ENCODE peak calls at places on chromosomes 1 and 21, in five cellular contexts. R is cardiac fibroblast, H is choroid plexus epithelial cell, P is A549, J is tibial artery. O is an unnamed sample.
A peak's percentile ranks its signal among the peaks of the same experiment; 100 is the strongest.

GRCh38 chr1:68231627-68232303 is 558 bp downstream of the WLS start:
- DNase-seq in P (peak; percentile 27), R (peak; percentile 83), H (peak; percentile 70), J (peak; percentile 83), O (peak; percentile 57)

GRCh38 chr1:153422450-153423068 is 6.2 kb downstream of the S100A7A start:
- DNase-seq in H (peak; percentile 66), J (no peak), R (peak; percentile 65), P (peak; percentile 45), O (peak; percentile 84)

GRCh38 chr1:23809751-23810171 is 9.2 kb upstream of the GALE start:
- DNase-seq in H (peak; percentile 73), P (peak; percentile 69), R (peak; percentile 75), J (peak; percentile 82), O (peak; percentile 77)

GRCh38 chr1:36231191-36231590 is 6.9 kb downstream of the THRAP3 start:
- DNase-seq in H (no peak), R (no peak), J (no peak), P (no peak), O (no peak)

GRCh38 chr1:234558186-234558836 is 51.7 kb downstream of the IRF2BP2 start:
- DNase-seq in R (peak; percentile 14), P (no peak), H (peak; percentile 50), J (no peak), O (no peak)

GRCh38 chr1:6275826-6276764 is 15.2 kb upstream of the GPR153 start:
- DNase-seq in P (no peak), R (peak; percentile 84), J (peak; percentile 92), H (peak; percentile 95), O (no peak)

GRCh38 chr1:81689531-81689941 is 111.2 kb upstream of the ADGRL2 start:
- DNase-seq in J (no peak), P (no peak), H (peak; percentile 79), R (peak; percentile 71), O (peak; percentile 47)

GRCh38 chr1:208534979-208535378 is 290.8 kb upstream of the PLXNA2 start:
- DNase-seq in R (no peak), H (no peak), P (no peak), J (no peak), O (no peak)

GRCh38 chr1:32972814-32973428 is 8.3 kb upstream of the RNF19B start:
- DNase-seq in P (no peak), H (peak; percentile 39), J (peak; percentile 80), R (peak; percentile 66), O (no peak)

GRCh38 chr21:39674794-39675193 is 62.1 kb downstream of the B3GALT5 start:
- DNase-seq in R (no peak), P (no peak), H (no peak), J (no peak), O (no peak)

GRCh38 chr1:42962641-42963377 is 4.1 kb upstream of the SLC2A1 start:
- DNase-seq in R (no peak), P (peak; percentile 36), J (peak; percentile 96), H (no peak), O (peak; percentile 60)

GRCh38 chr21:43767980-43768867 is 7.9 kb downstream of the CSTB start:
- DNase-seq in J (no peak), H (peak; percentile 87), P (peak; percentile 38), R (peak; percentile 88), O (peak; percentile 94)

GRCh38 chr1:67124455-67124854 is 10.3 kb downstream of the C1orf141 start:
- DNase-seq in J (no peak), P (no peak), H (no peak), R (no peak), O (no peak)

GRCh38 chr1:19814681-19815503 is at the start of gene RNF186:
- DNase-seq in R (no peak), J (no peak), P (no peak), H (no peak), O (no peak)

GRCh38 chr1:17606826-17607440 is 67.4 kb downstream of the ARHGEF10L start:
- DNase-seq in P (peak; percentile 43), R (peak; percentile 76), J (peak; percentile 88), H (peak; percentile 73), O (peak; percentile 78)

GRCh38 chr1:219670426-219671149 is 57.7 kb upstream of the ZC3H11B start:
- DNase-seq in H (no peak), P (no peak), R (peak; percentile 92), J (no peak), O (no peak)

GRCh38 chr1:8676072-8676471 is 141.4 kb downstream of the RERE start:
- DNase-seq in H (no peak), P (no peak), J (no peak), R (no peak), O (no peak)

GRCh38 chr1:97331165-97331564 is 589.7 kb downstream of the DPYD start:
- DNase-seq in R (no peak), J (no peak), P (no peak), H (no peak), O (no peak)

GRCh38 chr1:198496216-198497143 is 44.0 kb downstream of the ATP6V1G3 start:
- DNase-seq in H (peak; percentile 58), R (peak; percentile 41), P (no peak), J (no peak), O (peak; percentile 74)

GRCh38 chr1:53198241-53198651 is 1.6 kb downstream of the CPT2 start:
- DNase-seq in J (no peak), P (no peak), R (peak; percentile 42), H (peak; percentile 59), O (peak; percentile 30)

GRCh38 chr1:87329756-87330200 is 1.1 kb downstream of the LMO4 start:
- DNase-seq in J (no peak), H (peak; percentile 35), R (no peak), P (no peak), O (peak; percentile 27)

GRCh38 chr1:171655215-171656116 is 3.0 kb upstream of the MYOC start:
- DNase-seq in R (peak; percentile 93), J (peak; percentile 83), P (peak; percentile 18), H (peak; percentile 80), O (peak; percentile 44)

GRCh38 chr1:162368451-162368850 is 8.2 kb downstream of the SPATA46 start:
- DNase-seq in P (no peak), J (no peak), R (no peak), H (no peak), O (no peak)

GRCh38 chr1:83113686-83114085 is 885.2 kb downstream of the TTLL7 start:
- DNase-seq in P (no peak), R (no peak), H (no peak), J (no peak), O (no peak)

GRCh38 chr1:99527078-99527477 is 118.8 kb upstream of the PALMD start:
- DNase-seq in H (peak; percentile 60), J (no peak), R (peak; percentile 56), P (no peak), O (peak; percentile 21)

GRCh38 chr1:116676291-116676690 is 8.8 kb upstream of the IGSF3 start:
- DNase-seq in P (no peak), H (no peak), R (no peak), J (no peak), O (no peak)

GRCh38 chr1:114510235-114511047 is 562 bp downstream of the TRIM33 start:
- DNase-seq in J (peak; percentile 70), R (peak; percentile 21), P (peak; percentile 36), H (peak; percentile 43), O (peak; percentile 50)

GRCh38 chr1:205714190-205714905 is 34.0 kb upstream of the SLC45A3 start:
- DNase-seq in H (peak; percentile 26), R (peak; percentile 31), P (no peak), J (no peak), O (peak; percentile 53)

GRCh38 chr1:173867753-173868265 is at the start of gene GAS5:
- DNase-seq in R (peak; percentile 100), H (peak; percentile 100), J (peak; percentile 99), P (peak; percentile 89), O (peak; percentile 100)

GRCh38 chr1:173869108-173869359 is 854 bp downstream of the ZBTB37 start:
- DNase-seq in J (no peak), R (no peak), P (no peak), H (no peak), O (no peak)

GRCh38 chr1:173870252-173871075 is 2.3 kb downstream of the ZBTB37 start:
- DNase-seq in P (no peak), H (no peak), R (no peak), J (no peak), O (no peak)

GRCh38 chr1:173867141-173867752 is 542 bp downstream of the GAS5 start:
- DNase-seq in H (peak; percentile 49), J (no peak), R (no peak), P (no peak), O (no peak)

DNA sequence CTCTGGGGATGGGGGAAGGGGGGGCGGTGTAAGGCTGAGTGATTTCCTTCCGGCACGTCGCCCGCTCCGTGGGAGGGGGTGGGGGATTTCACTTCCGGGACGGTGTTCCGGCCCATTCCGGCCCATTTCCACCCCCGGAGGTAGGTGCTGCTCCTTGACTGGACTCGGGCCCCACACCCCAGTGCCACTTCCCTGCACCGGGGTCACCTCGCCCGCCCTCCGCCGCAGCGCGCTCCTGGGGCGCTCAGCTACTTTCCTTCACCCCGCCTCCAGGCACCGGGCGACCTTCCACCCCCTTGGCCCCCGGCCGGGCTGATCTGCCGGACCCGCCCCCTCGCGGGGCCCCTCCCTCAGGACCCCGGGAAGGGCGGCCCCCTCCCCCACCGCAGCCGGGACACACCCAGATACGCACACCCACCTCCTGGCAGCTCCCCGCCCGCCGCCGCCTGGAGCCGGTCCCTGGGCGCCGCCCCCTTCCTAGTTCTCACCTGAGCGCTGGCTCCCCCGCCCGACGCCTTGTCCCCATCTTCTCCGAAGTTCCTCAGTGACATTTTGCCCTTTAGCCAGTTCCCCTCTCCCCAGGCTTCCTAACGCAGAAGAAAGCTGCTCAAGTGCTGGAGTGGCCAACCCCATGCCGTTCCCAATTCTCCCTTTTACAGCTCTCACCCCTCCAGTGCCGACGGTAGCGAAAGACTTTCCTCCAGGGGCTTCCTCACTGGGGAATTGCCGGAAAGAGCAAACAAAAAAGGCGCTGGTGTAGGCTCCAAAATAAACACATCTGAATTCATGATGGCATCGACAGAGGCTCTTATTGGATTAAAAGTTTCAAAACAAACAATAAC is at the start of gene ZBTB37:
- DNase-seq in R (no peak), H (peak; percentile 35), J (no peak), P (peak; percentile 65), O (peak; percentile 95)
- TF ChIP-seq CTCF in R (no peak), H (no peak), J (no peak), P (peak; percentile 9), O (no peak)

DNA sequence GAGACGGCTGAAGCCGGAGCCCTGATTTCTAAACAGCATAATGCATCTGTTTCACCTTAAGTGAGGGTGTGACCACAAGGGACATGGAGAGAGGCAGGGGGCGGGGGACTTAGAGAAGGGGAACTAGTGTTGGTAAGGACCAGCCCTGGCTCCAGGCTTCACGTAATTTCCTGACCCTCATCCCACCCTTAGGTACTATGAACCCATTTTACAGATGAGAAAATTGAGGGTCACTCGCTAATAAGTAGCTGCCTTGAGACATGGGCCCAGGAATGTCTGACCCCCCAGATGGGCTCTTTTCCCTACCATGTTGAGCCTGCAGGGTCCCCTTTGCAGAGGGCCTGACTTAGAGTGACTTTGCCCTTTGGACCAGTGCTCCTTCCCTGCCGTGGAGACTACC is 4.7 kb downstream of the EPHA8 start:
- DNase-seq in H (no peak), P (no peak), R (no peak), J (no peak), O (no peak)
- TF ChIP-seq CTCF in H (no peak), P (no peak), R (no peak), J (no peak), O (no peak)

DNA sequence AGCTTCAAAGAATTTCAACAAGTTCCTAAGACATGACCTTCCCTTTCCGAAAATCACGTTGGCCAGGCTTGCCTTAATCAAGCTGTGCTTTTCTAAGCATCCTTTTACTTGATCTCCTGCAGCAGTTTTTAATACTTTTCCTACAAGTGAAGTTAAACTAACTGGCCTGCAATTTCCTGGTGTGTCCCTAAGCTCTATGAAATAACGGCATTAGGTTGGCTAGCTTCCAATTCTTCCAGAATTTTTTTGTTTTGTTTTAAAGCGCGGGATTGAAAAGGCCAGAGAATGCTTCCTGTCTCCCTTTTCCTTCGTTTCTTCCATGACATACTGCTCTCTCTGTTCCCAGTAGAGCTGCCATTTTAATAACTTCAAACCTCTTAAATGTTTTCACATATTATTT is 40.3 kb downstream of the SPAG17 start:
- DNase-seq in J (no peak), P (no peak), H (peak; percentile 28), R (peak; percentile 34), O (no peak)
- TF ChIP-seq CTCF in J (no peak), P (no peak), H (no peak), R (no peak), O (no peak)

GRCh38 chr21:34922487-34922886 is 126.6 kb downstream of the RUNX1 start:
- DNase-seq in H (no peak), P (no peak), R (no peak), J (no peak), O (no peak)
- TF ChIP-seq CTCF in H (peak; percentile 3), P (no peak), R (no peak), J (no peak), O (no peak)

O was measured in MCF 10A.